ENCODE peak calls at places on chromosomes 5 and 9, in seven cellular contexts. One of them, this sample, is unnamed.

GRCh38 chr9:28927711-28928110 is 1354.4 kb upstream of the C9orf72 start:
- DNase-seq in AG09309: no peak
- DNase-seq in SW480: no peak
- DNase-seq in substantia nigra: no peak
- DNase-seq in activated CD4-positive, alpha-beta T cell treated with anti-CD3 and anti-CD28 coated beads, Interleukin-2, amount 50 U/mL, for 48 hours: no peak
- DNase-seq in stimulated activated CD4-positive, alpha-beta T cell treated with anti-CD3 and anti-CD28 coated beads, Interleukin-1b, Interleukin-23, amount 100 ng/mL, for 4 hours: no peak
- DNase-seq in ureter: no peak
- DNase-seq in this sample: no peak

GRCh38 chr5:143495823-143496275 is 92.4 kb upstream of the NR3C1 start:
- DNase-seq in AG09309: peak
- DNase-seq in SW480: no peak
- DNase-seq in substantia nigra: no peak
- DNase-seq in activated CD4-positive, alpha-beta T cell treated with anti-CD3 and anti-CD28 coated beads, Interleukin-2, amount 50 U/mL, for 48 hours: no peak
- DNase-seq in stimulated activated CD4-positive, alpha-beta T cell treated with anti-CD3 and anti-CD28 coated beads, Interleukin-1b, Interleukin-23, amount 100 ng/mL, for 4 hours: no peak
- DNase-seq in ureter: no peak
- DNase-seq in this sample: no peak

GRCh38 chr9:87595605-87596004 is 97.9 kb downstream of the DAPK1 start:
- DNase-seq in AG09309: no peak
- DNase-seq in SW480: no peak
- DNase-seq in substantia nigra: no peak
- DNase-seq in activated CD4-positive, alpha-beta T cell treated with anti-CD3 and anti-CD28 coated beads, Interleukin-2, amount 50 U/mL, for 48 hours: no peak
- DNase-seq in stimulated activated CD4-positive, alpha-beta T cell treated with anti-CD3 and anti-CD28 coated beads, Interleukin-1b, Interleukin-23, amount 100 ng/mL, for 4 hours: no peak
- DNase-seq in ureter: no peak
- DNase-seq in this sample: no peak

GRCh38 chr9:129481824-129482511 is 138.9 kb downstream of the C9orf50 start:
- DNase-seq in AG09309: no peak
- DNase-seq in SW480: no peak
- DNase-seq in substantia nigra: no peak
- DNase-seq in activated CD4-positive, alpha-beta T cell treated with anti-CD3 and anti-CD28 coated beads, Interleukin-2, amount 50 U/mL, for 48 hours: no peak
- DNase-seq in stimulated activated CD4-positive, alpha-beta T cell treated with anti-CD3 and anti-CD28 coated beads, Interleukin-1b, Interleukin-23, amount 100 ng/mL, for 4 hours: no peak
- DNase-seq in ureter: peak
- DNase-seq in this sample: no peak

GRCh38 chr9:38159599-38159998 is 90.6 kb upstream of the SHB start:
- DNase-seq in AG09309: no peak
- DNase-seq in SW480: no peak
- DNase-seq in substantia nigra: no peak
- DNase-seq in activated CD4-positive, alpha-beta T cell treated with anti-CD3 and anti-CD28 coated beads, Interleukin-2, amount 50 U/mL, for 48 hours: no peak
- DNase-seq in stimulated activated CD4-positive, alpha-beta T cell treated with anti-CD3 and anti-CD28 coated beads, Interleukin-1b, Interleukin-23, amount 100 ng/mL, for 4 hours: no peak
- DNase-seq in ureter: no peak
- DNase-seq in this sample: no peak

GRCh38 chr9:124771867-124772621 is 933 bp upstream of the NR6A1 start:
- DNase-seq in AG09309: no peak
- DNase-seq in SW480: peak
- DNase-seq in substantia nigra: peak
- DNase-seq in activated CD4-positive, alpha-beta T cell treated with anti-CD3 and anti-CD28 coated beads, Interleukin-2, amount 50 U/mL, for 48 hours: peak
- DNase-seq in stimulated activated CD4-positive, alpha-beta T cell treated with anti-CD3 and anti-CD28 coated beads, Interleukin-1b, Interleukin-23, amount 100 ng/mL, for 4 hours: peak
- DNase-seq in ureter: peak
- DNase-seq in this sample: no peak

GRCh38 chr5:1896602-1897376 is 14.1 kb upstream of the IRX4 start:
- DNase-seq in AG09309: no peak
- DNase-seq in SW480: no peak
- DNase-seq in substantia nigra: no peak
- DNase-seq in activated CD4-positive, alpha-beta T cell treated with anti-CD3 and anti-CD28 coated beads, Interleukin-2, amount 50 U/mL, for 48 hours: no peak
- DNase-seq in stimulated activated CD4-positive, alpha-beta T cell treated with anti-CD3 and anti-CD28 coated beads, Interleukin-1b, Interleukin-23, amount 100 ng/mL, for 4 hours: no peak
- DNase-seq in ureter: no peak
- DNase-seq in this sample: no peak

GRCh38 chr5:65539827-65540226 is 23.1 kb downstream of the CENPK start:
- DNase-seq in AG09309: no peak
- DNase-seq in SW480: no peak
- DNase-seq in substantia nigra: no peak
- DNase-seq in activated CD4-positive, alpha-beta T cell treated with anti-CD3 and anti-CD28 coated beads, Interleukin-2, amount 50 U/mL, for 48 hours: no peak
- DNase-seq in stimulated activated CD4-positive, alpha-beta T cell treated with anti-CD3 and anti-CD28 coated beads, Interleukin-1b, Interleukin-23, amount 100 ng/mL, for 4 hours: no peak
- DNase-seq in ureter: no peak
- DNase-seq in this sample: no peak

GRCh38 chr9:20070336-20070735 is 281.5 kb upstream of the SLC24A2 start:
- DNase-seq in AG09309: no peak
- DNase-seq in SW480: no peak
- DNase-seq in substantia nigra: no peak
- DNase-seq in activated CD4-positive, alpha-beta T cell treated with anti-CD3 and anti-CD28 coated beads, Interleukin-2, amount 50 U/mL, for 48 hours: no peak
- DNase-seq in stimulated activated CD4-positive, alpha-beta T cell treated with anti-CD3 and anti-CD28 coated beads, Interleukin-1b, Interleukin-23, amount 100 ng/mL, for 4 hours: no peak
- DNase-seq in ureter: no peak
- DNase-seq in this sample: no peak

GRCh38 chr5:35030426-35030825 is 17.3 kb downstream of the AGXT2 start:
- DNase-seq in AG09309: no peak
- DNase-seq in SW480: peak
- DNase-seq in substantia nigra: no peak
- DNase-seq in activated CD4-positive, alpha-beta T cell treated with anti-CD3 and anti-CD28 coated beads, Interleukin-2, amount 50 U/mL, for 48 hours: no peak
- DNase-seq in stimulated activated CD4-positive, alpha-beta T cell treated with anti-CD3 and anti-CD28 coated beads, Interleukin-1b, Interleukin-23, amount 100 ng/mL, for 4 hours: no peak
- DNase-seq in ureter: no peak
- DNase-seq in this sample: no peak

GRCh38 chr9:79387091-79387490 is 184.7 kb upstream of the TLE4 start:
- DNase-seq in AG09309: no peak
- DNase-seq in SW480: no peak
- DNase-seq in substantia nigra: no peak
- DNase-seq in activated CD4-positive, alpha-beta T cell treated with anti-CD3 and anti-CD28 coated beads, Interleukin-2, amount 50 U/mL, for 48 hours: no peak
- DNase-seq in stimulated activated CD4-positive, alpha-beta T cell treated with anti-CD3 and anti-CD28 coated beads, Interleukin-1b, Interleukin-23, amount 100 ng/mL, for 4 hours: no peak
- DNase-seq in ureter: no peak
- DNase-seq in this sample: no peak

GRCh38 chr9:88018101-88018500 is 43.8 kb upstream of the CDK20 start:
- DNase-seq in AG09309: no peak
- DNase-seq in SW480: no peak
- DNase-seq in substantia nigra: no peak
- DNase-seq in activated CD4-positive, alpha-beta T cell treated with anti-CD3 and anti-CD28 coated beads, Interleukin-2, amount 50 U/mL, for 48 hours: no peak
- DNase-seq in stimulated activated CD4-positive, alpha-beta T cell treated with anti-CD3 and anti-CD28 coated beads, Interleukin-1b, Interleukin-23, amount 100 ng/mL, for 4 hours: no peak
- DNase-seq in ureter: no peak
- DNase-seq in this sample: no peak

GRCh38 chr5:137316346-137316736 is 182.8 kb downstream of the SPOCK1 start:
- DNase-seq in AG09309: no peak
- DNase-seq in SW480: no peak
- DNase-seq in substantia nigra: no peak
- DNase-seq in activated CD4-positive, alpha-beta T cell treated with anti-CD3 and anti-CD28 coated beads, Interleukin-2, amount 50 U/mL, for 48 hours: no peak
- DNase-seq in stimulated activated CD4-positive, alpha-beta T cell treated with anti-CD3 and anti-CD28 coated beads, Interleukin-1b, Interleukin-23, amount 100 ng/mL, for 4 hours: no peak
- DNase-seq in ureter: peak
- DNase-seq in this sample: no peak

GRCh38 chr5:136036991-136037705 is 8.4 kb downstream of the TGFBI start:
- DNase-seq in AG09309: peak
- DNase-seq in SW480: peak
- DNase-seq in substantia nigra: no peak
- DNase-seq in activated CD4-positive, alpha-beta T cell treated with anti-CD3 and anti-CD28 coated beads, Interleukin-2, amount 50 U/mL, for 48 hours: peak
- DNase-seq in stimulated activated CD4-positive, alpha-beta T cell treated with anti-CD3 and anti-CD28 coated beads, Interleukin-1b, Interleukin-23, amount 100 ng/mL, for 4 hours: no peak
- DNase-seq in ureter: no peak
- DNase-seq in this sample: no peak

GRCh38 chr5:60829490-60830266 is 14.4 kb downstream of the ELOVL7 start:
- DNase-seq in AG09309: no peak
- DNase-seq in SW480: no peak
- DNase-seq in substantia nigra: no peak
- DNase-seq in activated CD4-positive, alpha-beta T cell treated with anti-CD3 and anti-CD28 coated beads, Interleukin-2, amount 50 U/mL, for 48 hours: no peak
- DNase-seq in stimulated activated CD4-positive, alpha-beta T cell treated with anti-CD3 and anti-CD28 coated beads, Interleukin-1b, Interleukin-23, amount 100 ng/mL, for 4 hours: no peak
- DNase-seq in ureter: no peak
- DNase-seq in this sample: no peak

GRCh38 chr9:93510041-93510440 is 56.7 kb upstream of the FAM120AOS start:
- DNase-seq in AG09309: no peak
- DNase-seq in SW480: no peak
- DNase-seq in substantia nigra: no peak
- DNase-seq in activated CD4-positive, alpha-beta T cell treated with anti-CD3 and anti-CD28 coated beads, Interleukin-2, amount 50 U/mL, for 48 hours: no peak
- DNase-seq in stimulated activated CD4-positive, alpha-beta T cell treated with anti-CD3 and anti-CD28 coated beads, Interleukin-1b, Interleukin-23, amount 100 ng/mL, for 4 hours: no peak
- DNase-seq in ureter: no peak
- DNase-seq in this sample: no peak

GRCh38 chr9:121887553-121888437 is 205.3 kb downstream of the TTLL11 start:
- DNase-seq in AG09309: no peak
- DNase-seq in SW480: no peak
- DNase-seq in substantia nigra: no peak
- DNase-seq in activated CD4-positive, alpha-beta T cell treated with anti-CD3 and anti-CD28 coated beads, Interleukin-2, amount 50 U/mL, for 48 hours: no peak
- DNase-seq in stimulated activated CD4-positive, alpha-beta T cell treated with anti-CD3 and anti-CD28 coated beads, Interleukin-1b, Interleukin-23, amount 100 ng/mL, for 4 hours: no peak
- DNase-seq in ureter: no peak
- DNase-seq in this sample: no peak

GRCh38 chr9:21777701-21778100 is 24.7 kb upstream of the MTAP start:
- DNase-seq in AG09309: peak
- DNase-seq in SW480: no peak
- DNase-seq in substantia nigra: no peak
- DNase-seq in activated CD4-positive, alpha-beta T cell treated with anti-CD3 and anti-CD28 coated beads, Interleukin-2, amount 50 U/mL, for 48 hours: no peak
- DNase-seq in stimulated activated CD4-positive, alpha-beta T cell treated with anti-CD3 and anti-CD28 coated beads, Interleukin-1b, Interleukin-23, amount 100 ng/mL, for 4 hours: no peak
- DNase-seq in ureter: no peak
- DNase-seq in this sample: no peak

GRCh38 chr5:54658014-54658413 is 140.5 kb downstream of the SNX18 start:
- DNase-seq in AG09309: no peak
- DNase-seq in SW480: no peak
- DNase-seq in substantia nigra: no peak
- DNase-seq in activated CD4-positive, alpha-beta T cell treated with anti-CD3 and anti-CD28 coated beads, Interleukin-2, amount 50 U/mL, for 48 hours: no peak
- DNase-seq in stimulated activated CD4-positive, alpha-beta T cell treated with anti-CD3 and anti-CD28 coated beads, Interleukin-1b, Interleukin-23, amount 100 ng/mL, for 4 hours: no peak
- DNase-seq in ureter: no peak
- DNase-seq in this sample: no peak

GRCh38 chr9:34989946-34990635 is 546 bp downstream of the DNAJB5 start:
- DNase-seq in AG09309: no peak
- DNase-seq in SW480: peak
- DNase-seq in substantia nigra: peak
- DNase-seq in activated CD4-positive, alpha-beta T cell treated with anti-CD3 and anti-CD28 coated beads, Interleukin-2, amount 50 U/mL, for 48 hours: peak
- DNase-seq in stimulated activated CD4-positive, alpha-beta T cell treated with anti-CD3 and anti-CD28 coated beads, Interleukin-1b, Interleukin-23, amount 100 ng/mL, for 4 hours: peak
- DNase-seq in ureter: peak
- DNase-seq in this sample: peak

GRCh38 chr9:97397220-97397619 is 14.7 kb upstream of the TDRD7 start:
- DNase-seq in AG09309: no peak
- DNase-seq in SW480: no peak
- DNase-seq in substantia nigra: no peak
- DNase-seq in activated CD4-positive, alpha-beta T cell treated with anti-CD3 and anti-CD28 coated beads, Interleukin-2, amount 50 U/mL, for 48 hours: peak
- DNase-seq in stimulated activated CD4-positive, alpha-beta T cell treated with anti-CD3 and anti-CD28 coated beads, Interleukin-1b, Interleukin-23, amount 100 ng/mL, for 4 hours: no peak
- DNase-seq in ureter: no peak
- DNase-seq in this sample: no peak

GRCh38 chr9:87201316-87201715 is 254.0 kb upstream of the GAS1 start:
- DNase-seq in AG09309: peak
- DNase-seq in SW480: no peak
- DNase-seq in substantia nigra: no peak
- DNase-seq in activated CD4-positive, alpha-beta T cell treated with anti-CD3 and anti-CD28 coated beads, Interleukin-2, amount 50 U/mL, for 48 hours: no peak
- DNase-seq in stimulated activated CD4-positive, alpha-beta T cell treated with anti-CD3 and anti-CD28 coated beads, Interleukin-1b, Interleukin-23, amount 100 ng/mL, for 4 hours: no peak
- DNase-seq in ureter: no peak
- DNase-seq in this sample: no peak

GRCh38 chr5:14281746-14282181 is 138.6 kb downstream of the TRIO start:
- DNase-seq in AG09309: no peak
- DNase-seq in SW480: no peak
- DNase-seq in substantia nigra: no peak
- DNase-seq in activated CD4-positive, alpha-beta T cell treated with anti-CD3 and anti-CD28 coated beads, Interleukin-2, amount 50 U/mL, for 48 hours: peak
- DNase-seq in stimulated activated CD4-positive, alpha-beta T cell treated with anti-CD3 and anti-CD28 coated beads, Interleukin-1b, Interleukin-23, amount 100 ng/mL, for 4 hours: no peak
- DNase-seq in ureter: no peak
- DNase-seq in this sample: no peak

GRCh38 chr5:176397736-176398420 is 9.3 kb downstream of the HIGD2A start:
- DNase-seq in AG09309: no peak
- DNase-seq in SW480: no peak
- DNase-seq in substantia nigra: no peak
- DNase-seq in activated CD4-positive, alpha-beta T cell treated with anti-CD3 and anti-CD28 coated beads, Interleukin-2, amount 50 U/mL, for 48 hours: no peak
- DNase-seq in stimulated activated CD4-positive, alpha-beta T cell treated with anti-CD3 and anti-CD28 coated beads, Interleukin-1b, Interleukin-23, amount 100 ng/mL, for 4 hours: no peak
- DNase-seq in ureter: no peak
- DNase-seq in this sample: no peak

GRCh38 chr5:126967808-126968466 is 62.4 kb downstream of the MARCHF3 start:
- DNase-seq in AG09309: peak
- DNase-seq in SW480: no peak
- DNase-seq in substantia nigra: no peak
- DNase-seq in activated CD4-positive, alpha-beta T cell treated with anti-CD3 and anti-CD28 coated beads, Interleukin-2, amount 50 U/mL, for 48 hours: no peak
- DNase-seq in stimulated activated CD4-positive, alpha-beta T cell treated with anti-CD3 and anti-CD28 coated beads, Interleukin-1b, Interleukin-23, amount 100 ng/mL, for 4 hours: no peak
- DNase-seq in ureter: no peak
- DNase-seq in this sample: no peak

GRCh38 chr9:806285-807156 is 35.0 kb upstream of the DMRT1 start:
- DNase-seq in AG09309: no peak
- DNase-seq in SW480: peak
- DNase-seq in substantia nigra: no peak
- DNase-seq in activated CD4-positive, alpha-beta T cell treated with anti-CD3 and anti-CD28 coated beads, Interleukin-2, amount 50 U/mL, for 48 hours: peak
- DNase-seq in stimulated activated CD4-positive, alpha-beta T cell treated with anti-CD3 and anti-CD28 coated beads, Interleukin-1b, Interleukin-23, amount 100 ng/mL, for 4 hours: no peak
- DNase-seq in ureter: no peak
- DNase-seq in this sample: no peak

GRCh38 chr5:60821488-60822284 is 22.4 kb downstream of the ELOVL7 start:
- DNase-seq in AG09309: no peak
- DNase-seq in SW480: no peak
- DNase-seq in substantia nigra: no peak
- DNase-seq in activated CD4-positive, alpha-beta T cell treated with anti-CD3 and anti-CD28 coated beads, Interleukin-2, amount 50 U/mL, for 48 hours: no peak
- DNase-seq in stimulated activated CD4-positive, alpha-beta T cell treated with anti-CD3 and anti-CD28 coated beads, Interleukin-1b, Interleukin-23, amount 100 ng/mL, for 4 hours: no peak
- DNase-seq in ureter: no peak
- DNase-seq in this sample: no peak

GRCh38 chr5:151405334-151405872 is 42.0 kb upstream of the SLC36A1 start:
- DNase-seq in AG09309: no peak
- DNase-seq in SW480: no peak
- DNase-seq in substantia nigra: no peak
- DNase-seq in activated CD4-positive, alpha-beta T cell treated with anti-CD3 and anti-CD28 coated beads, Interleukin-2, amount 50 U/mL, for 48 hours: no peak
- DNase-seq in stimulated activated CD4-positive, alpha-beta T cell treated with anti-CD3 and anti-CD28 coated beads, Interleukin-1b, Interleukin-23, amount 100 ng/mL, for 4 hours: no peak
- DNase-seq in ureter: no peak
- DNase-seq in this sample: no peak

GRCh38 chr9:109640232-109641078 is 139.5 kb upstream of the PALM2AKAP2 start:
- DNase-seq in AG09309: no peak
- DNase-seq in SW480: no peak
- DNase-seq in substantia nigra: peak
- DNase-seq in activated CD4-positive, alpha-beta T cell treated with anti-CD3 and anti-CD28 coated beads, Interleukin-2, amount 50 U/mL, for 48 hours: no peak
- DNase-seq in stimulated activated CD4-positive, alpha-beta T cell treated with anti-CD3 and anti-CD28 coated beads, Interleukin-1b, Interleukin-23, amount 100 ng/mL, for 4 hours: no peak
- DNase-seq in ureter: peak
- DNase-seq in this sample: no peak

GRCh38 chr5:81995407-81995806 is 23.6 kb downstream of the ATG10 start:
- DNase-seq in AG09309: no peak
- DNase-seq in SW480: no peak
- DNase-seq in substantia nigra: no peak
- DNase-seq in activated CD4-positive, alpha-beta T cell treated with anti-CD3 and anti-CD28 coated beads, Interleukin-2, amount 50 U/mL, for 48 hours: no peak
- DNase-seq in stimulated activated CD4-positive, alpha-beta T cell treated with anti-CD3 and anti-CD28 coated beads, Interleukin-1b, Interleukin-23, amount 100 ng/mL, for 4 hours: no peak
- DNase-seq in ureter: no peak
- DNase-seq in this sample: no peak

This sample was measured in right atrium auricular region.